ENCODE peak calls at places on chromosome 22, in seven cellular contexts. E, P, M, Y, U, J and N are unnamed samples. For H3K36me3, the result is how much of the 10 kb centered on the place peaks cover.

GRCh38 chr22:22863001-22863400 is 24.6 kb upstream of the IGLL5 start:
- DNase-seq in E (no peak), P (no peak), M (no peak), Y (no peak), U (no peak), J (no peak), N (no peak)

GRCh38 chr22:42937164-42937854 is 77.6 kb downstream of the PACSIN2 start:
- DNase-seq in E (peak), P (peak), M (no peak), Y (no peak), U (no peak), J (peak), N (peak)

GRCh38 chr22:50434849-50435700 is 39.8 kb downstream of the SBF1 start:
- DNase-seq in E (peak), P (peak), M (no peak), Y (no peak), U (no peak), J (no peak), N (no peak)

GRCh38 chr22:32985899-32986772 is 72.0 kb downstream of the SYN3 start:
- DNase-seq in E (peak), P (peak), M (peak), Y (peak), U (no peak), J (peak), N (peak)

GRCh38 chr22:49290711-49291110 is 537.0 kb downstream of the BRD1 start:
- DNase-seq in E (no peak), P (no peak), M (no peak), Y (no peak), U (no peak), J (no peak), N (no peak)

GRCh38 chr22:44430716-44431115 is 67.3 kb downstream of the RTL6 start:
- DNase-seq in E (no peak), P (no peak), M (no peak), Y (no peak), U (no peak), J (no peak), N (no peak)

GRCh38 chr22:30701872-30702271 is 7.2 kb downstream of the OSBP2 start:
- DNase-seq in E (no peak), P (no peak), M (no peak), Y (no peak), U (no peak), J (peak), N (no peak)

GRCh38 chr22:23085785-23086184 is 15.5 kb downstream of the GNAZ start:
- DNase-seq in E (no peak), P (no peak), M (no peak), Y (no peak), U (no peak), J (no peak), N (no peak)

GRCh38 chr22:39090426-39091064 is 6.5 kb upstream of the APOBEC3H start:
- DNase-seq in E (peak), P (no peak), M (no peak), Y (no peak), U (no peak), J (no peak), N (no peak)

GRCh38 chr22:28030442-28030841 is 111.4 kb upstream of the PITPNB start:
- DNase-seq in E (no peak), P (no peak), M (no peak), Y (peak), U (no peak), J (peak), N (no peak)

GRCh38 chr22:31839986-31840385 is 86.2 kb downstream of the DEPDC5 start:
- DNase-seq in E (no peak), P (no peak), M (no peak), Y (no peak), U (no peak), J (no peak), N (no peak)

GRCh38 chr22:47850644-47851151 is 1088.2 kb downstream of the TBC1D22A start:
- DNase-seq in E (no peak), P (no peak), M (peak), Y (no peak), U (no peak), J (no peak), N (peak)

GRCh38 chr22:22684605-22685561 is 40.5 kb downstream of the GGTLC2 start:
- DNase-seq in E (no peak), P (peak), M (no peak), Y (no peak), U (no peak), J (peak), N (peak)

GRCh38 chr22:50314455-50315288 is 7.2 kb upstream of the PLXNB2 start:
- DNase-seq in E (no peak), P (no peak), M (no peak), Y (no peak), U (no peak), J (no peak), N (peak)

GRCh38 chr22:48146426-48146825 is 1384.0 kb downstream of the TBC1D22A start:
- DNase-seq in E (no peak), P (no peak), M (no peak), Y (no peak), U (no peak), J (no peak), N (no peak)

GRCh38 chr22:42696331-42696967 is 24.2 kb downstream of the A4GALT start:
- DNase-seq in E (no peak), P (no peak), M (no peak), Y (no peak), U (no peak), J (no peak), N (no peak)

GRCh38 chr22:40616578-40616977 is 19.9 kb downstream of the MRTFA start:
- DNase-seq in E (no peak), P (no peak), M (no peak), Y (no peak), U (no peak), J (no peak), N (no peak)
- TF ChIP-seq POLR2A in E (no peak), P (no peak), M (no peak), Y (no peak), U (no peak), J (no peak), N (no peak)

DNA sequence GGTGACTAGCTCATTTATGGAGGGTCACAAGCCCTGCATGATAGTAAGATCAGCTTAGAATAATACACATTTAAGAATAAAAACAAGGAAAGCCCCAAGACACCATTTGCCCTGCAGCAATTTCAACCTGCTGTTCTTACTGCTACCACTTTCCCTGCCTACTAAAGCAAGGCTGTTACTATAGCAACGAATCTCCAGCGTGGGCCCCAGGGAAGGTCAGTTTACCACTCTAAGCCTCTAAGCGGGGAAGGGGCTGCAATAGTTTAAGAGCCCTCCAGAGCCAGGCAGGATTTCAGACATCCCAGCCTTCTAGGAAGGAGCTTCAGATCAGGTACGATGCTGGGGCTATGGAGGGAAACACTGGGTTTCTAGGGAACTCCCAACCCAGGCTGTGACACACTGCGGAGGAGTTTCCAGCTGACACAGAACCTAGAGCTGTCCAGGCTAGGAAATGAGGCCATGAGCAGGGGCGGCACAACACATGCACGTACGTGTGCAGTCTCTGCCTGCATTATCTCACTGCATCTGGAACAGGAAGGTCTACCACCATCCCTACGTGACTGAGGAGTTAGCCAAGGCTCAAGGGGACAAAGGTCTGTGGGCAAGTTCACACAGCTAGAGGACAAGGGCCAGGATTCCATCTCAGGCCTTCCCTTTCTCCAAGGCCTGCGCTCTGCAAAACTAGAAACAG is 20.5 kb downstream of the HPS4 start:
- DNase-seq in E (no peak), P (no peak), M (no peak), Y (no peak), U (no peak), J (peak), N (no peak)
- H3K36me3 ChIP-seq in E (under half), P (under half), M (under half), Y (under half), U (half or more), J (under half), N (under half)

DNA sequence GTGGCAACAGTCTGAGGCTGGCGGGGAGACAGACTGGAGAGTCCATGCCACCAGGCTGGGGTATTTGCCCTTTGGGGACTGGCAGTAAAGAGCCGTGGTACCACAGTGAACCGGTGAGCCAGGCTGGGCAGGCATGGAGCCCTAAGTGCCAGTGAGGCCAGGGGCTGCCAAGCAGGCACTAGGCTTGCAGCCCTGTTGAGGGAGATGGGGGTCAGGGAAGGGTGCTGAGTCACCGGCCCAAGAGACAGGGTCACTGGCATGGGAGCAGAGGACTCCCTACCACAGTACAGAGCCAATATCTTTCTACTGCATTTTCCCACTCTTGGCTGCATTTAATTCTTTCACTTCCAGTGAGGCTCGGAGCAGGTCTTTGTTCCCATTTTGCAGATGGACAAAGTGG is 30.7 kb upstream of the TEF start:
- DNase-seq in E (no peak), P (no peak), M (no peak), Y (no peak), U (no peak), J (no peak), N (no peak)
- TF ChIP-seq CTCF in E (no peak), P (no peak), M (no peak), Y (no peak), U (no peak), J (no peak), N (no peak)

GRCh38 chr22:45598596-45599217 is 72.9 kb upstream of the ATXN10 start:
- DNase-seq in E (no peak), P (no peak), M (no peak), Y (no peak), U (no peak), J (no peak), N (no peak)

GRCh38 chr22:45599836-45600577 is 71.6 kb upstream of the ATXN10 start:
- DNase-seq in E (no peak), P (no peak), M (no peak), Y (no peak), U (no peak), J (no peak), N (peak)

GRCh38 chr22:45600791-45601730 is 70.6 kb upstream of the ATXN10 start:
- DNase-seq in E (no peak), P (no peak), M (no peak), Y (no peak), U (no peak), J (peak), N (no peak)

GRCh38 chr22:45594123-45594941 is 77.3 kb upstream of the ATXN10 start:
- DNase-seq in E (no peak), P (no peak), M (no peak), Y (no peak), U (no peak), J (no peak), N (no peak)

DNA sequence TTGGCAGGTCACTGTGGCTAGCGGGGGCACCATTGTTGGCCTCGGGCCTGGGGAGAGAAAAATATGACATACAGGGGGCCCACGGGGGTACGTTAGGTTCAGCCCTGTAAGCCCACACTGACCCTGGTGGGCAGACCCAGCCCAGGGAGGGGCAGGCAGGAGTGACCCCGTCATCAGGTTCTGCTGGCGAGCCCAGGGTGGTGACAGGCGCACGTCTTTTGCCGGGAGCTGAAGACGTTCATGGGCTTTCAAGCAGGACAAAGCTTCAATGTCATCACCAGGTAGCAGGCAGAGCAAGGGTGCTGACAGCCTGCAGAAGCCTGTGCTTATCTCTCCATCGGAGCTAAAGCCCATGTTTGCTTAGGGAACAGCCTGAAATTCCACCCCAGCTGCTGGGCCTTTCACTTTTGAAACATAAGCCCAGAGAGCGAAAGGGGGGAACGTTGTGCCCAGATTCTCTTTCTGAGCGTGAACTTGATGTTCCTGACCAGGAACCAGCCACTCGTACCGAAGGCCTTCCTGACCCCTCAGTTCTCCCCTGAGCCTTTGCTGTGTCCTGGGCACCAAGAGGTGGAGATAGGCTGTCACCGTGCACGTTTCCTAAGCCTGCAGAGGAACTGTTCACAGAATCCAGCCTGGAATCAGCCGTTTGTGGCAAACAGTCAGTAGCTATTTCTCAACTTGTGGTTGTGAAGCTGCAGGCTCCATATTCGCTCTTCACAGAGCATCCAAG is 74.0 kb upstream of the ATXN10 start:
- DNase-seq in E (no peak), P (no peak), M (no peak), Y (no peak), U (no peak), J (no peak), N (peak)
- TF ChIP-seq POLR2A in E (no peak), P (no peak), M (no peak), Y (no peak), U (no peak), J (no peak), N (no peak)

DNA sequence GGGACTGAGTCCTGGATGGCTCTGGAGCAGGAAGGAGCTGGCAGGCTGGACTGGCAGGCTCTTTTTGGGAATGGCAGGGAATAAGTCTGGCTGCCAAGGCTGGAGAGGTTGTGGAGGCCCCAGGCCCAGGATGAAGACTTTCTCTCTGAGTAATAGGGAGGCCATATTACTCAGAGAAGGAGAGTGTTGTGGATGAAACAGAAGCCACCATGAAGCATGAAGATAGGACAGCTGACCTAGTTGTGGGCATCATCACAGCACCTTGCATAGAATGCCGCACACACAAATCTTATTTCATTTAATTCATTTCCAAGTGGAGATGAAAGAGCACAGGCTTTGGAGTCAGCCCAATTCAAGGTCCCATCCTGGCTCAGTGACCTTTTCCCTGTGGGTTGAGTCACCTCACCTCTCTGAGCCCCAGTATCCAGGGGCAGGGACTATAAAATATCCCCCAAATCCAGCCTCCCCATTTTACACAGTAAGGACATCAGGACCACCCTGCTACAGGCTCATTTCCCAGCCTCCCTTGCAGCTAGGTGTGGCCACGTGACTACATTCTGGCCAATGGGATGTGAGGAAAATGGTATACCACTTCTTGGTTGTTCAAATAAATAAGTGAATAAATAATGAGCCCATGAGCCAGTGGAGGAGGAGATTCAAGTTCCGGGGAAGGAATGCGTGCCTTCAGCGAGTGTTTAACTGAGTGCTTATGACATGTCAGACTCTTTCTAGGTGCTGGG is 9.4 kb downstream of the CYTH4 start:
- DNase-seq in E (no peak), P (no peak), M (no peak), Y (no peak), U (no peak), J (no peak), N (no peak)
- H3K36me3 ChIP-seq in E (under half), P (under half), M (under half), Y (under half), U (under half), J (under half), N (under half)

DNA sequence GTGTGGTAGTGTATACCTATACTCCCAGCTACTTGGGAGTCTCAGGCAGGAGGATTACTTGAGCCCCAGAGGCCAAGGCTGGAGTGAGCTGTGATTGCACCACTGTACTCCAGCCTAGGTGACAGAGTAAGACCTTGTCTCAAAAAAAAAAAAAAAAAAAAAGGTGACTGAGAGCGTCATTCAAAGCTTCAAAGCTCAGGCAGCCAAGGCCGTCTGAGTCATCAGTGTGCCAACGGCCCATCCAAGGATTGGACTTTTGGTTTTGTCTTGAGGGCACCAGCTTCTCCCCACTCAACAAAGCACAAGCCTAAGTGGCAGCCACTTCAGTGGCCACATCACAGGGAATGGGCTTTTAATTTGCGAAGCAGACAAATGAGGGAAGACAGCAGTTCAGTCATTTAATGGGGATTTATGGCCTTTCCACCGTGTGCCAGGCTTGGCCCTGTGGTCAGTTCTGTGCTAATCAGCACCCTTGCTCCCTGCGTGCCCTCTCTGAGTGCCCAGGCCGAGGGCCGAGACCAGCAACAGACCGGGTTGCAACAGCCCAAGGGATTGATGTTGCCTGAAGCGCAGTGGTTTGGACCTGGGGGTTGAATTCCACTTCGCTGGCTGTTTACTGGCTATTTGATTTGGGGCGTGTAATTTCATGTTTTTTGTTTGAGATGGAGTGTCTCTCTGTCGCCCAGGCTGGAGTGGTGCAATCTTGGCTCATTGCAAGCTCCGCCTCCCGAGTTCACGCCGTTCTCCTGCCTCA is 30.2 kb upstream of the CRYBB3 start:
- DNase-seq in E (no peak), P (no peak), M (no peak), Y (no peak), U (no peak), J (no peak), N (peak)
- TF ChIP-seq CTCF in E (no peak), P (no peak), M (no peak), Y (no peak), U (no peak), J (no peak), N (no peak)